ENCODE peak calls at places on chromosomes 11 and 22, in eight cellular contexts. G, T, A, J, D, V, F and Y are unnamed samples.

GRCh38 chr11:13942908-13943505 is 19.5 kb upstream of the SPON1 start:
- DNase-seq in G (no peak), T (peak), A (no peak), J (no peak), D (no peak), V (no peak), F (no peak), Y (no peak)

GRCh38 chr11:17013548-17014320 is 480 bp downstream of the PLEKHA7 start:
- DNase-seq in G (peak), T (no peak), A (no peak), J (peak), D (no peak), V (no peak), F (no peak), Y (no peak)

GRCh38 chr11:122803716-122804115 is 34.6 kb upstream of the CRTAM start:
- DNase-seq in G (no peak), T (no peak), A (no peak), J (no peak), D (no peak), V (no peak), F (no peak), Y (no peak)

GRCh38 chr11:78783301-78783700 is 208.6 kb upstream of the NARS2 start:
- DNase-seq in G (no peak), T (no peak), A (no peak), J (no peak), D (no peak), V (no peak), F (no peak), Y (no peak)

GRCh38 chr11:70477607-70478006 is 79.3 kb downstream of the CTTN start:
- DNase-seq in G (peak), T (no peak), A (no peak), J (no peak), D (no peak), V (peak), F (no peak), Y (no peak)

GRCh38 chr11:122215244-122215992 is 99.4 kb upstream of the BLID start:
- DNase-seq in G (no peak), T (peak), A (peak), J (peak), D (peak), V (no peak), F (peak), Y (peak)

GRCh38 chr22:44758354-44758969 is 6.1 kb downstream of the ARHGAP8 start:
- DNase-seq in G (no peak), T (peak), A (no peak), J (no peak), D (peak), V (peak), F (no peak), Y (peak)

GRCh38 chr11:12171921-12172320 is 61.5 kb downstream of the MICAL2 start:
- DNase-seq in G (no peak), T (no peak), A (no peak), J (no peak), D (no peak), V (no peak), F (no peak), Y (no peak)

GRCh38 chr11:72446929-72447753 is 12.8 kb upstream of the CLPB start:
- DNase-seq in G (no peak), T (peak), A (no peak), J (no peak), D (peak), V (peak), F (no peak), Y (peak)

GRCh38 chr11:69280994-69281393 is 13.0 kb upstream of the MYEOV start:
- DNase-seq in G (no peak), T (peak), A (peak), J (no peak), D (no peak), V (no peak), F (no peak), Y (peak)